ENCODE peak calls at places on chromosome 14, in eight cellular contexts. One of them, this sample, is unnamed.

GRCh38 chr14:30560581-30560980 is 1.6 kb downstream of the G2E3 start:
- DNase-seq in stimulated activated CD4-positive, alpha-beta T cell treated with anti-CD3 and anti-CD28 coated beads, Interleukin-1b, Interleukin-23, amount 100 ng/mL, for 24 hours: no peak
- DNase-seq in CD4-positive, alpha-beta memory T cell: no peak
- DNase-seq in memory B cell: no peak
- DNase-seq in mucosa of gallbladder: no peak
- DNase-seq in EL: no peak
- DNase-seq in GM12865: no peak
- DNase-seq in lower lobe of right lung: no peak
- DNase-seq in this sample: no peak

GRCh38 chr14:54877015-54877702 is 25.5 kb downstream of the GCH1 start:
- DNase-seq in GM12865: no peak
- DNase-seq in memory B cell: no peak
- DNase-seq in mucosa of gallbladder: no peak
- DNase-seq in EL: no peak
- DNase-seq in lower lobe of right lung: no peak
- DNase-seq in CD4-positive, alpha-beta memory T cell: no peak
- DNase-seq in stimulated activated CD4-positive, alpha-beta T cell treated with anti-CD3 and anti-CD28 coated beads, Interleukin-1b, Interleukin-23, amount 100 ng/mL, for 24 hours: no peak
- DNase-seq in this sample: no peak

GRCh38 chr14:95319312-95320075 is at the start of gene CLMN:
- DNase-seq in mucosa of gallbladder: no peak
- DNase-seq in memory B cell: peak
- DNase-seq in stimulated activated CD4-positive, alpha-beta T cell treated with anti-CD3 and anti-CD28 coated beads, Interleukin-1b, Interleukin-23, amount 100 ng/mL, for 24 hours: peak
- DNase-seq in CD4-positive, alpha-beta memory T cell: peak
- DNase-seq in lower lobe of right lung: peak
- DNase-seq in GM12865: peak
- DNase-seq in EL: peak
- DNase-seq in this sample: no peak

GRCh38 chr14:70567791-70568190 is 32.7 kb downstream of the MED6 start:
- DNase-seq in memory B cell: no peak
- DNase-seq in lower lobe of right lung: no peak
- DNase-seq in GM12865: peak
- DNase-seq in EL: peak
- DNase-seq in stimulated activated CD4-positive, alpha-beta T cell treated with anti-CD3 and anti-CD28 coated beads, Interleukin-1b, Interleukin-23, amount 100 ng/mL, for 24 hours: no peak
- DNase-seq in CD4-positive, alpha-beta memory T cell: no peak
- DNase-seq in mucosa of gallbladder: peak
- DNase-seq in this sample: peak

GRCh38 chr14:90717916-90718315 is 98.3 kb downstream of the TTC7B start:
- DNase-seq in mucosa of gallbladder: no peak
- DNase-seq in EL: peak
- DNase-seq in memory B cell: no peak
- DNase-seq in GM12865: no peak
- DNase-seq in CD4-positive, alpha-beta memory T cell: no peak
- DNase-seq in stimulated activated CD4-positive, alpha-beta T cell treated with anti-CD3 and anti-CD28 coated beads, Interleukin-1b, Interleukin-23, amount 100 ng/mL, for 24 hours: no peak
- DNase-seq in lower lobe of right lung: no peak
- DNase-seq in this sample: no peak

GRCh38 chr14:26849514-26849913 is 251.7 kb upstream of the NOVA1 start:
- DNase-seq in stimulated activated CD4-positive, alpha-beta T cell treated with anti-CD3 and anti-CD28 coated beads, Interleukin-1b, Interleukin-23, amount 100 ng/mL, for 24 hours: no peak
- DNase-seq in mucosa of gallbladder: no peak
- DNase-seq in CD4-positive, alpha-beta memory T cell: no peak
- DNase-seq in GM12865: no peak
- DNase-seq in EL: no peak
- DNase-seq in lower lobe of right lung: no peak
- DNase-seq in memory B cell: no peak
- DNase-seq in this sample: no peak

GRCh38 chr14:54493293-54493692 is 4.5 kb upstream of the GMFB start:
- DNase-seq in GM12865: no peak
- DNase-seq in lower lobe of right lung: no peak
- DNase-seq in memory B cell: no peak
- DNase-seq in EL: no peak
- DNase-seq in stimulated activated CD4-positive, alpha-beta T cell treated with anti-CD3 and anti-CD28 coated beads, Interleukin-1b, Interleukin-23, amount 100 ng/mL, for 24 hours: no peak
- DNase-seq in CD4-positive, alpha-beta memory T cell: no peak
- DNase-seq in mucosa of gallbladder: no peak
- DNase-seq in this sample: no peak

GRCh38 chr14:59044707-59045106 is 143.8 kb upstream of the DAAM1 start:
- DNase-seq in mucosa of gallbladder: peak
- DNase-seq in stimulated activated CD4-positive, alpha-beta T cell treated with anti-CD3 and anti-CD28 coated beads, Interleukin-1b, Interleukin-23, amount 100 ng/mL, for 24 hours: no peak
- DNase-seq in GM12865: no peak
- DNase-seq in EL: no peak
- DNase-seq in memory B cell: no peak
- DNase-seq in CD4-positive, alpha-beta memory T cell: no peak
- DNase-seq in lower lobe of right lung: no peak
- DNase-seq in this sample: no peak

GRCh38 chr14:49593016-49593415 is 5.7 kb upstream of the LRR1 start:
- DNase-seq in lower lobe of right lung: no peak
- DNase-seq in EL: peak
- DNase-seq in stimulated activated CD4-positive, alpha-beta T cell treated with anti-CD3 and anti-CD28 coated beads, Interleukin-1b, Interleukin-23, amount 100 ng/mL, for 24 hours: no peak
- DNase-seq in mucosa of gallbladder: no peak
- DNase-seq in GM12865: peak
- DNase-seq in memory B cell: no peak
- DNase-seq in CD4-positive, alpha-beta memory T cell: no peak
- DNase-seq in this sample: no peak

GRCh38 chr14:72553161-72553560 is 340.7 kb downstream of the DPF3 start:
- DNase-seq in memory B cell: no peak
- DNase-seq in lower lobe of right lung: no peak
- DNase-seq in mucosa of gallbladder: no peak
- DNase-seq in CD4-positive, alpha-beta memory T cell: no peak
- DNase-seq in GM12865: no peak
- DNase-seq in EL: no peak
- DNase-seq in stimulated activated CD4-positive, alpha-beta T cell treated with anti-CD3 and anti-CD28 coated beads, Interleukin-1b, Interleukin-23, amount 100 ng/mL, for 24 hours: no peak
- DNase-seq in this sample: no peak

GRCh38 chr14:87811246-87811645 is 181.7 kb downstream of the GALC start:
- DNase-seq in CD4-positive, alpha-beta memory T cell: no peak
- DNase-seq in stimulated activated CD4-positive, alpha-beta T cell treated with anti-CD3 and anti-CD28 coated beads, Interleukin-1b, Interleukin-23, amount 100 ng/mL, for 24 hours: no peak
- DNase-seq in mucosa of gallbladder: no peak
- DNase-seq in memory B cell: no peak
- DNase-seq in lower lobe of right lung: no peak
- DNase-seq in GM12865: no peak
- DNase-seq in EL: no peak
- DNase-seq in this sample: no peak

GRCh38 chr14:72582582-72582981 is 311.3 kb downstream of the DPF3 start:
- DNase-seq in memory B cell: no peak
- DNase-seq in lower lobe of right lung: no peak
- DNase-seq in mucosa of gallbladder: no peak
- DNase-seq in stimulated activated CD4-positive, alpha-beta T cell treated with anti-CD3 and anti-CD28 coated beads, Interleukin-1b, Interleukin-23, amount 100 ng/mL, for 24 hours: no peak
- DNase-seq in EL: no peak
- DNase-seq in GM12865: no peak
- DNase-seq in CD4-positive, alpha-beta memory T cell: no peak
- DNase-seq in this sample: no peak

GRCh38 chr14:74502236-74503019 is 8.9 kb downstream of the ISCA2 start:
- DNase-seq in EL: peak
- DNase-seq in mucosa of gallbladder: no peak
- DNase-seq in lower lobe of right lung: no peak
- DNase-seq in CD4-positive, alpha-beta memory T cell: no peak
- DNase-seq in memory B cell: no peak
- DNase-seq in GM12865: peak
- DNase-seq in stimulated activated CD4-positive, alpha-beta T cell treated with anti-CD3 and anti-CD28 coated beads, Interleukin-1b, Interleukin-23, amount 100 ng/mL, for 24 hours: no peak
- DNase-seq in this sample: peak

GRCh38 chr14:71203306-71203705 is 296.0 kb downstream of the PCNX1 start:
- DNase-seq in stimulated activated CD4-positive, alpha-beta T cell treated with anti-CD3 and anti-CD28 coated beads, Interleukin-1b, Interleukin-23, amount 100 ng/mL, for 24 hours: no peak
- DNase-seq in CD4-positive, alpha-beta memory T cell: no peak
- DNase-seq in lower lobe of right lung: no peak
- DNase-seq in memory B cell: no peak
- DNase-seq in GM12865: no peak
- DNase-seq in EL: peak
- DNase-seq in mucosa of gallbladder: peak
- DNase-seq in this sample: no peak

This sample was measured in HuH-7.